ENCODE peak calls at places on chromosomes 5 and 9, in six cellular contexts. O, E, G, R, U and P are unnamed samples.

GRCh38 chr5:143913008-143913752 is 101.2 kb downstream of the HMHB1 start:
- DNase-seq in O (peak), E (no peak), G (peak), R (no peak), U (no peak), P (peak)

GRCh38 chr5:132221781-132222648 is 5.6 kb downstream of the P4HA2 start:
- DNase-seq in O (peak), E (no peak), G (peak), R (no peak), U (no peak), P (peak)

GRCh38 chr5:57841671-57842375 is 359.2 kb upstream of the ACTBL2 start:
- DNase-seq in O (peak), E (peak), G (peak), R (peak), U (no peak), P (peak)

GRCh38 chr9:133998915-133999580 is 6.9 kb upstream of the VAV2 start:
- DNase-seq in O (no peak), E (no peak), G (no peak), R (no peak), U (no peak), P (no peak)

GRCh38 chr9:26945591-26945990 is 1.5 kb downstream of the PLAA start:
- DNase-seq in O (no peak), E (no peak), G (no peak), R (no peak), U (no peak), P (no peak)

GRCh38 chr5:179974281-179974945 is 66.7 kb upstream of the TBC1D9B start:
- DNase-seq in O (no peak), E (no peak), G (no peak), R (no peak), U (no peak), P (no peak)

GRCh38 chr9:99622679-99623078 is 199.0 kb upstream of the NR4A3 start:
- DNase-seq in O (no peak), E (no peak), G (no peak), R (no peak), U (no peak), P (no peak)

GRCh38 chr5:175694371-175695160 is 36.7 kb downstream of the HRH2 start:
- DNase-seq in O (no peak), E (no peak), G (no peak), R (no peak), U (no peak), P (no peak)

GRCh38 chr5:93581738-93582414 is 857 bp upstream of the NR2F1-AS1 start:
- DNase-seq in O (peak), E (no peak), G (peak), R (no peak), U (peak), P (peak)

GRCh38 chr9:96585426-96585825 is 34.2 kb downstream of the CDC14B start:
- DNase-seq in O (no peak), E (no peak), G (no peak), R (no peak), U (no peak), P (no peak)

GRCh38 chr5:177194278-177194677 is 60.7 kb downstream of the NSD1 start:
- DNase-seq in O (peak), E (peak), G (peak), R (no peak), U (no peak), P (peak)

GRCh38 chr5:16539169-16539666 is 73.6 kb upstream of the ZNF622 start:
- DNase-seq in O (peak), E (no peak), G (peak), R (no peak), U (no peak), P (peak)

GRCh38 chr9:124270504-124271335 is 13.0 kb downstream of the NEK6 start:
- DNase-seq in O (no peak), E (no peak), G (no peak), R (no peak), U (no peak), P (no peak)

GRCh38 chr5:1409386-1410110 is 35.7 kb downstream of the SLC6A3 start:
- DNase-seq in O (peak), E (peak), G (no peak), R (peak), U (no peak), P (peak)

GRCh38 chr5:136192015-136192525 is 892 bp downstream of the SMIM32 start:
- DNase-seq in O (no peak), E (no peak), G (no peak), R (peak), U (peak), P (no peak)

GRCh38 chr9:72477862-72478564 is 43.4 kb upstream of the TMC1 start:
- DNase-seq in O (peak), E (peak), G (no peak), R (peak), U (no peak), P (peak)